ENCODE peak calls at places on chromosomes 3 and 15, in seven cellular contexts. L is lower leg skin, T is HCT116, A is progenitor cell of endocrine pancreas, O is sigmoid colon, Q is brain microvascular endothelial cell, Y is RWPE1. J is an unnamed sample.

GRCh38 chr3:111315911-111316310 is 226.1 kb upstream of the CD96 start:
- DNase-seq in L (no peak), T (no peak), A (no peak), O (no peak), Q (peak), Y (no peak), J (no peak)

GRCh38 chr3:24519368-24520100 is 24.9 kb upstream of the THRB start:
- DNase-seq in L (no peak), T (no peak), A (no peak), O (no peak), Q (no peak), Y (no peak), J (peak)

GRCh38 chr15:73331991-73332925 is 36.5 kb downstream of the HCN4 start:
- DNase-seq in L (no peak), T (no peak), A (no peak), O (peak), Q (no peak), Y (no peak), J (no peak)

GRCh38 chr3:52833202-52833601 is 1.6 kb downstream of the MUSTN1 start:
- DNase-seq in L (no peak), T (no peak), A (no peak), O (no peak), Q (no peak), Y (no peak), J (no peak)

GRCh38 chr15:86624261-86625036 is 544.8 kb downstream of the AGBL1 start:
- DNase-seq in L (no peak), T (no peak), A (peak), O (peak), Q (peak), Y (peak), J (no peak)

GRCh38 chr15:69562097-69562496 is 109.5 kb downstream of the RPLP1 start:
- DNase-seq in L (no peak), T (no peak), A (no peak), O (no peak), Q (no peak), Y (no peak), J (no peak)

GRCh38 chr15:68389041-68389930 is 42.7 kb downstream of the ITGA11 start:
- DNase-seq in L (peak), T (no peak), A (no peak), O (peak), Q (no peak), Y (no peak), J (no peak)

GRCh38 chr3:188904670-188905069 is 267.1 kb upstream of the TPRG1 start:
- DNase-seq in L (no peak), T (no peak), A (no peak), O (no peak), Q (peak), Y (no peak), J (no peak)

GRCh38 chr3:128498127-128498626 is 5.2 kb upstream of the GATA2 start:
- DNase-seq in L (no peak), T (no peak), A (no peak), O (peak), Q (no peak), Y (no peak), J (no peak)

GRCh38 chr15:31245756-31246155 is 80.9 kb upstream of the KLF13 start:
- DNase-seq in L (no peak), T (no peak), A (no peak), O (peak), Q (no peak), Y (no peak), J (no peak)

GRCh38 chr15:89628301-89628700 is 27.0 kb downstream of the KIF7 start:
- DNase-seq in L (peak), T (no peak), A (no peak), O (no peak), Q (no peak), Y (no peak), J (peak)

GRCh38 chr3:138440137-138440536 is 5.7 kb downstream of the ESYT3 start:
- DNase-seq in L (no peak), T (no peak), A (no peak), O (no peak), Q (no peak), Y (no peak), J (no peak)

GRCh38 chr3:52128118-52128683 is 26.0 kb downstream of the POC1A start:
- DNase-seq in L (no peak), T (peak), A (no peak), O (no peak), Q (peak), Y (peak), J (no peak)

GRCh38 chr15:41894791-41895463 is 1.1 kb upstream of the SPTBN5 start:
- DNase-seq in L (peak), T (peak), A (no peak), O (peak), Q (peak), Y (peak), J (peak)

GRCh38 chr15:32683906-32684584 is 33.8 kb upstream of the GREM1 start:
- DNase-seq in L (no peak), T (no peak), A (no peak), O (no peak), Q (peak), Y (peak), J (no peak)

GRCh38 chr3:37770938-37771918 is 90.5 kb upstream of the CTDSPL start:
- DNase-seq in L (no peak), T (no peak), A (no peak), O (no peak), Q (peak), Y (no peak), J (no peak)

GRCh38 chr3:184822654-184823053 is 10.7 kb downstream of the VPS8 start:
- DNase-seq in L (no peak), T (no peak), A (no peak), O (no peak), Q (no peak), Y (no peak), J (no peak)

GRCh38 chr3:147237991-147238390 is 168.4 kb downstream of the ZIC4 start:
- DNase-seq in L (no peak), T (no peak), A (no peak), O (no peak), Q (no peak), Y (no peak), J (no peak)

GRCh38 chr3:9957214-9957613 is 5.0 kb upstream of the PRRT3 start:
- DNase-seq in L (peak), T (no peak), A (no peak), O (no peak), Q (no peak), Y (no peak), J (no peak)

GRCh38 chr3:151282921-151283320 is 4.6 kb upstream of the P2RY14 start:
- DNase-seq in L (no peak), T (peak), A (no peak), O (no peak), Q (peak), Y (peak), J (peak)

GRCh38 chr3:150411971-150412370 is 3.9 kb downstream of the TSC22D2 start:
- DNase-seq in L (no peak), T (no peak), A (no peak), O (no peak), Q (no peak), Y (no peak), J (no peak)

GRCh38 chr3:71721721-71722157 is 3.5 kb downstream of the EIF4E3 start:
- DNase-seq in L (no peak), T (no peak), A (no peak), O (no peak), Q (no peak), Y (no peak), J (no peak)

GRCh38 chr3:133209871-133210550 is 171.8 kb downstream of the TMEM108 start:
- DNase-seq in L (no peak), T (no peak), A (no peak), O (no peak), Q (peak), Y (no peak), J (no peak)

GRCh38 chr3:64916937-64917336 is 229.1 kb upstream of the ADAMTS9 start:
- DNase-seq in L (no peak), T (no peak), A (no peak), O (no peak), Q (no peak), Y (no peak), J (no peak)

GRCh38 chr3:119161240-119161639 is 12.2 kb upstream of the UPK1B start:
- DNase-seq in L (no peak), T (no peak), A (no peak), O (no peak), Q (no peak), Y (no peak), J (no peak)

GRCh38 chr3:33833408-33834116 is 35.1 kb downstream of the PDCD6IP start:
- DNase-seq in L (no peak), T (no peak), A (no peak), O (no peak), Q (no peak), Y (no peak), J (peak)

GRCh38 chr3:184630861-184631260 is 69.3 kb downstream of the EPHB3 start:
- DNase-seq in L (no peak), T (no peak), A (no peak), O (no peak), Q (no peak), Y (no peak), J (no peak)

GRCh38 chr3:141275032-141275422 is 43.4 kb downstream of the PXYLP1 start:
- DNase-seq in L (no peak), T (no peak), A (no peak), O (no peak), Q (peak), Y (peak), J (peak)

GRCh38 chr15:62841269-62841628 is 201.3 kb upstream of the TPM1 start:
- DNase-seq in L (no peak), T (no peak), A (no peak), O (peak), Q (no peak), Y (no peak), J (no peak)

GRCh38 chr3:107962015-107962414 is 128.8 kb downstream of the CD47 start:
- DNase-seq in L (no peak), T (no peak), A (no peak), O (no peak), Q (no peak), Y (no peak), J (no peak)

GRCh38 chr3:44661189-44661588 is 12.7 kb downstream of the ZNF35 start:
- DNase-seq in L (no peak), T (no peak), A (no peak), O (no peak), Q (no peak), Y (no peak), J (no peak)
- TF ChIP-seq CTCF in L (no peak), T (peak), A (peak), O (no peak), Q (peak), Y (no peak), J (peak)

GRCh38 chr3:124793054-124793740 is 62.9 kb downstream of the UMPS start:
- DNase-seq in L (no peak), T (no peak), A (no peak), O (no peak), Q (no peak), Y (peak), J (no peak)
- TF ChIP-seq CTCF in L (no peak), T (no peak), A (no peak), O (no peak), Q (no peak), Y (no peak), J (no peak)

GRCh38 chr3:100893590-100893989 is 99.6 kb downstream of the ABI3BP start:
- DNase-seq in L (no peak), T (no peak), A (no peak), O (no peak), Q (peak), Y (no peak), J (no peak)
- TF ChIP-seq CTCF in L (no peak), T (peak), A (peak), O (peak), Q (peak), Y (no peak), J (peak)

DNA sequence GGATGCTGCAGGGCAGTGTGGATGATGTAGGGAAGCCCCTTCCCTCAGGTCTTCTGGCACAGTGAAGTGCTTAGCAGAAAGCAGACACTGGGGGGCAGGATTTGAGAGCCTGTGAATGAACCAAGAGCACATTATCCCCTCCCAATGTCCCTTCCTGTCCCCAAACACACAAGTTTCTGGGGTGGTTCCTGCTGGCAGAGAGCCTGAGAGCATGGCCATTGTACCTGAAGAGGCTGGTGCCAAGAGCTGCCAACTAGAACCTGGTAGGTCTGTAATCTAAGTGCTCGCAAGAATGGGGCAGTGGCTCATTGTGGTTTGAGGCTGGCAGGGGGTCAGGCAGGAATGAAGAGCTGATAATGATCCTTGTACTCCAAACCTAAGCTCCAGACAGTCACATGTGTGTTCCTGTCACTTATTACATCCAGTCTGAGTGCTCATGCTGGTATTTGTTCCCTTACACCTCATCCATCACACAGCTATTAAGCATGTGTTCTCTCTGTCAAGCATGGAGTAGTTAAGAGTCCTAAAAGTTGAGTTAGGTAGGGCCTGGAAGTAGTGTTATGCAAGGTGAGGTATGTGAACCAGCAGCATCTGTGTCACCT is 6.7 kb upstream of the CCR1 start:
- DNase-seq in L (no peak), T (no peak), A (no peak), O (no peak), Q (no peak), Y (no peak), J (peak)
- TF ChIP-seq CTCF in L (no peak), T (peak), A (peak), O (no peak), Q (peak), Y (no peak), J (peak)

J was measured in GM13977.